ENCODE peak calls at places on chromosomes 7 and 10, in four cellular contexts. N is IMR-90, F is HT1080, Y is lower lobe of right lung. H is an unnamed sample.

GRCh38 chr10:77702166-77702565 is 64.6 kb upstream of the KCNMA1 start:
- DNase-seq in N (peak; percentile 94), F (peak; percentile 81), Y (no peak), H (no peak)

GRCh38 chr7:95899919-95900513 is 127.7 kb downstream of the DYNC1I1 start:
- DNase-seq in N (no peak), F (no peak), Y (no peak), H (no peak)

GRCh38 chr7:133358728-133359127 is 105.8 kb downstream of the EXOC4 start:
- DNase-seq in N (peak; percentile 66), F (peak; percentile 41), Y (no peak), H (no peak)

GRCh38 chr7:157660971-157661610 is 324.3 kb downstream of the DNAJB6 start:
- DNase-seq in N (no peak), F (no peak), Y (no peak), H (no peak)

GRCh38 chr10:132065491-132066105 is at the start of gene JAKMIP3:
- DNase-seq in N (peak; percentile 96), F (peak; percentile 82), Y (no peak), H (no peak)

GRCh38 chr7:12524794-12525386 is 45.6 kb upstream of the SCIN start:
- DNase-seq in N (peak; percentile 69), F (peak; percentile 46), Y (no peak), H (no peak)

GRCh38 chr10:49649294-49649693 is 30.2 kb upstream of the C10orf53 start:
- DNase-seq in N (no peak), F (no peak), Y (no peak), H (no peak)

GRCh38 chr7:101691822-101692384 is 62.8 kb upstream of the MYL10 start:
- DNase-seq in N (no peak), F (no peak), Y (no peak), H (no peak)

GRCh38 chr10:131806146-131806545 is 94.7 kb upstream of the PPP2R2D start:
- DNase-seq in N (no peak), F (no peak), Y (no peak), H (no peak)

GRCh38 chr10:132313305-132313704 is 5.6 kb upstream of the STK32C start:
- DNase-seq in N (no peak), F (no peak), Y (no peak), H (no peak)

GRCh38 chr7:76294344-76295024 is 8.0 kb upstream of the HSPB1 start:
- DNase-seq in N (peak; percentile 93), F (peak; percentile 92), Y (peak; percentile 96), H (no peak)